ENCODE peak calls at places on chromosome 2, in eight cellular contexts. V, D, U, R, Z, H, C and P are unnamed samples.

GRCh38 chr2:36277146-36277808 is 78.3 kb upstream of the CRIM1 start:
- DNase-seq in U (peak; percentile 51), Z (no peak), V (no peak), H (no peak), C (no peak), D (no peak), R (peak; percentile 53), P (no peak)

GRCh38 chr2:161990741-161991140 is 83.3 kb downstream of the DPP4 start:
- DNase-seq in C (no peak), D (no peak), H (no peak), Z (no peak), R (peak; percentile 75), U (peak; percentile 79), V (no peak), P (no peak)

GRCh38 chr2:42367835-42368234 is 6.8 kb upstream of the COX7A2L start:
- DNase-seq in R (no peak), U (no peak), H (no peak), Z (no peak), V (no peak), D (no peak), C (no peak), P (no peak)

GRCh38 chr2:137178955-137179377 is 413.6 kb downstream of the THSD7B start:
- DNase-seq in U (peak; percentile 79), D (no peak), H (no peak), C (no peak), R (no peak), Z (no peak), V (no peak), P (no peak)

GRCh38 chr2:232485333-232485756 is 2.3 kb downstream of the ECEL1 start:
- DNase-seq in C (no peak), Z (peak; percentile 45), V (no peak), H (no peak), D (no peak), R (no peak), U (no peak), P (peak; percentile 40)

GRCh38 chr2:211248841-211249240 is 692.4 kb downstream of the CPS1 start:
- DNase-seq in V (no peak), U (peak; percentile 31), H (no peak), R (no peak), Z (no peak), C (no peak), D (no peak), P (no peak)

GRCh38 chr2:27815860-27816438 is 44.4 kb downstream of the MRPL33 start:
- DNase-seq in C (no peak), U (no peak), V (no peak), Z (no peak), D (no peak), H (no peak), R (no peak), P (no peak)

GRCh38 chr2:38377501-38378258 is 607 bp upstream of the ATL2 start:
- DNase-seq in V (no peak), R (peak; percentile 50), Z (no peak), U (peak; percentile 92), D (no peak), H (peak; percentile 63), C (no peak), P (no peak)

GRCh38 chr2:56077352-56077915 is 106.4 kb upstream of the CCDC85A start:
- DNase-seq in R (no peak), Z (no peak), H (peak; percentile 12), V (peak; percentile 8), C (no peak), U (peak; percentile 21), D (peak; percentile 17), P (peak; percentile 47)

DNA sequence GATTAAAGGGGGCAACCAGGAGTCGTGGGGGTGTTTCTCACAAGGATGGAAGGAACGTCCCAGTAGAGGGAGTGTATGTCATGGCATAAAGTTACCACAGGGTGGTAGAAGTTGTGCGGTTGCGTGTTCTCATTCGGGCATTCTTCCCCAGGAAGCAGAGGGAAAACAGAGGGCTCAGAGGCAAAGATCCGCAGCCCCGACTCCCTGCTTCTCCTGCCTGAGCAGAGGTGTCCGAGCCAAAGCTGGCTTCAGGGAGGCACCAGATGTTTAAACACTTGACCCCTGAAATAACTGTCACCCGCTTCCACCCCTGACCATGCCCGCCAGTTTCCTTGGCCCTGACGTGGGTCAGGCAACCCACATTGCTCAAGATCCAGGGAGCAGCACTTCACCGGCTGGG is 83.7 kb downstream of the EN1 start:
- DNase-seq in U (peak; percentile 32), H (no peak), C (no peak), V (no peak), R (no peak), D (no peak), Z (no peak), P (no peak)
- TF ChIP-seq CTCF in U (no peak), H (no peak), C (no peak), V (peak; percentile 41), R (peak; percentile 54), D (peak; percentile 44), Z (no peak), P (peak; percentile 21)

GRCh38 chr2:70619167-70619566 is 65.5 kb upstream of the TGFA start:
- DNase-seq in H (no peak), V (no peak), Z (no peak), C (no peak), R (no peak), U (no peak), D (no peak), P (no peak)

GRCh38 chr2:70613510-70613909 is 59.9 kb upstream of the TGFA start:
- DNase-seq in C (no peak), Z (no peak), U (no peak), R (no peak), H (no peak), V (no peak), D (no peak), P (no peak)

GRCh38 chr2:70616168-70616694 is 62.6 kb upstream of the TGFA start:
- DNase-seq in R (no peak), H (peak; percentile 56), D (no peak), C (no peak), V (no peak), Z (no peak), U (peak; percentile 85), P (no peak)

GRCh38 chr2:70620020-70620419 is 66.4 kb upstream of the TGFA start:
- DNase-seq in H (no peak), Z (no peak), V (no peak), D (no peak), R (no peak), C (no peak), U (no peak), P (no peak)

DNA sequence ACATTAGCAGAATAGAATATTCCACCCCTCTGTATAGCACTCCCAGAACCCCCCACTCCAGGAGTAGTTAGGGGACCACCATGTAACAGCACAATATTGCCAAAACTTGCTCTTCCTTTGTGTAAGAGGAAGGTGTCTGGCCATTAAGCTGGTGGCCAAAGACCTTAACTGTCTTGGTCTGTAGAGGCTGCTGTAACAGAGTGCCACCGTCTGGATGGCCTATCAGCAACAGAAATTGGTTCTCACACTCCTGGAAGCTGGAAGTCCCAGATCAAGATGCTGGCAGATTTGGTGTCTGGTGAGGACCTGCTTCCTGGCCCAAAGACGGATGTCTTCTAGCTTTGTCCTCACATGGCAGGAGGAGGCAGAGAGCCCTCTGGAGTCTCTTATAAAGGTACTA is 61.6 kb upstream of the TGFA start:
- DNase-seq in D (no peak), Z (no peak), U (no peak), V (no peak), H (no peak), R (no peak), C (no peak), P (no peak)
- TF ChIP-seq CTCF in D (no peak), Z (no peak), U (no peak), V (no peak), H (no peak), R (no peak), C (no peak), P (no peak)

GRCh38 chr2:70978388-70979357 is at the start of gene ANKRD53:
- DNase-seq in R (no peak), U (no peak), Z (peak; percentile 71), H (peak; percentile 25), D (peak; percentile 75), V (peak; percentile 67), C (no peak), P (peak; percentile 91)
- TF ChIP-seq CTCF in R (no peak), U (no peak), Z (no peak), H (no peak), D (no peak), V (no peak), C (no peak), P (no peak)

GRCh38 chr2:63840785-63841253 is 877 bp upstream of the UGP2 start:
- DNase-seq in D (peak; percentile 98), C (peak; percentile 99), V (peak; percentile 96), U (peak; percentile 97), H (peak; percentile 99), R (peak; percentile 94), Z (peak; percentile 99), P (peak; percentile 98)
- TF ChIP-seq CTCF in D (no peak), C (no peak), V (no peak), U (no peak), H (no peak), R (no peak), Z (no peak), P (no peak)

GRCh38 chr2:174344716-174345472 is 10.1 kb downstream of the SP9 start:
- DNase-seq in V (no peak), R (peak; percentile 23), U (no peak), C (no peak), H (peak; percentile 6), D (no peak), Z (no peak), P (no peak)
- TF ChIP-seq CTCF in V (peak; percentile 72), R (no peak), U (peak; percentile 51), C (no peak), H (no peak), D (peak; percentile 54), Z (peak; percentile 33), P (peak; percentile 62)

GRCh38 chr2:142139384-142139783 is 8.6 kb upstream of the LRP1B start:
- DNase-seq in C (no peak), V (no peak), H (no peak), D (no peak), R (no peak), U (no peak), Z (no peak), P (no peak)

GRCh38 chr2:142144547-142144946 is 13.7 kb upstream of the LRP1B start:
- DNase-seq in V (no peak), R (no peak), H (no peak), D (no peak), Z (no peak), C (no peak), U (no peak), P (no peak)

GRCh38 chr2:142142595-142142994 is 11.8 kb upstream of the LRP1B start:
- DNase-seq in D (no peak), C (no peak), U (no peak), V (no peak), R (no peak), H (no peak), Z (no peak), P (no peak)

GRCh38 chr2:142136571-142136970 is 5.8 kb upstream of the LRP1B start:
- DNase-seq in H (no peak), V (no peak), R (no peak), U (no peak), C (no peak), D (no peak), Z (no peak), P (no peak)

GRCh38 chr2:142140434-142140845 is 9.6 kb upstream of the LRP1B start:
- DNase-seq in Z (no peak), H (no peak), C (no peak), R (peak; percentile 22), V (no peak), D (no peak), U (no peak), P (no peak)
- TF ChIP-seq CTCF in Z (peak; percentile 62), H (no peak), C (peak; percentile 77), R (peak; percentile 25), V (peak; percentile 88), D (peak; percentile 85), U (peak; percentile 63), P (peak; percentile 82)